ENCODE peak calls at places on chromosomes 3 and 15, in four cellular contexts. E is gastrocnemius medialis, L is AG04450, V is GM13977. Q is an unnamed sample.

GRCh38 chr3:132641837-132642538 is 17.6 kb downstream of the ACAD11 start:
- DNase-seq in E (no peak), L (no peak), V (peak; percentile 59), Q (peak; percentile 51)

GRCh38 chr3:156749244-156749643 is 74.9 kb downstream of the TIPARP start:
- DNase-seq in V (no peak), L (no peak), E (no peak), Q (no peak)

GRCh38 chr3:197183582-197183981 is 114.8 kb downstream of the DLG1 start:
- DNase-seq in V (no peak), L (no peak), E (no peak), Q (no peak)

GRCh38 chr15:70036585-70037343 is 61.0 kb downstream of the TLE3 start:
- DNase-seq in V (peak; percentile 75), L (no peak), E (no peak), Q (peak; percentile 96)

GRCh38 chr3:113441051-113441770 is at the start of gene CFAP44:
- DNase-seq in L (peak; percentile 7), V (no peak), E (peak; percentile 39), Q (peak; percentile 21)

GRCh38 chr15:33467816-33468163 is 157.0 kb downstream of the RYR3 start:
- DNase-seq in E (peak; percentile 69), V (no peak), L (no peak), Q (no peak)

GRCh38 chr3:134897391-134898131 is 102.5 kb downstream of the EPHB1 start:
- DNase-seq in E (no peak), L (no peak), V (no peak), Q (no peak)

GRCh38 chr15:68379759-68380290 is 52.1 kb downstream of the ITGA11 start:
- DNase-seq in V (no peak), L (peak; percentile 61), E (no peak), Q (no peak)

GRCh38 chr3:190849607-190850006 is 12.9 kb downstream of the GMNC start:
- DNase-seq in V (no peak), L (no peak), E (no peak), Q (no peak)

GRCh38 chr3:15520185-15520584 is 1.3 kb downstream of the COLQ start:
- DNase-seq in L (no peak), V (no peak), E (peak; percentile 75), Q (no peak)

DNA sequence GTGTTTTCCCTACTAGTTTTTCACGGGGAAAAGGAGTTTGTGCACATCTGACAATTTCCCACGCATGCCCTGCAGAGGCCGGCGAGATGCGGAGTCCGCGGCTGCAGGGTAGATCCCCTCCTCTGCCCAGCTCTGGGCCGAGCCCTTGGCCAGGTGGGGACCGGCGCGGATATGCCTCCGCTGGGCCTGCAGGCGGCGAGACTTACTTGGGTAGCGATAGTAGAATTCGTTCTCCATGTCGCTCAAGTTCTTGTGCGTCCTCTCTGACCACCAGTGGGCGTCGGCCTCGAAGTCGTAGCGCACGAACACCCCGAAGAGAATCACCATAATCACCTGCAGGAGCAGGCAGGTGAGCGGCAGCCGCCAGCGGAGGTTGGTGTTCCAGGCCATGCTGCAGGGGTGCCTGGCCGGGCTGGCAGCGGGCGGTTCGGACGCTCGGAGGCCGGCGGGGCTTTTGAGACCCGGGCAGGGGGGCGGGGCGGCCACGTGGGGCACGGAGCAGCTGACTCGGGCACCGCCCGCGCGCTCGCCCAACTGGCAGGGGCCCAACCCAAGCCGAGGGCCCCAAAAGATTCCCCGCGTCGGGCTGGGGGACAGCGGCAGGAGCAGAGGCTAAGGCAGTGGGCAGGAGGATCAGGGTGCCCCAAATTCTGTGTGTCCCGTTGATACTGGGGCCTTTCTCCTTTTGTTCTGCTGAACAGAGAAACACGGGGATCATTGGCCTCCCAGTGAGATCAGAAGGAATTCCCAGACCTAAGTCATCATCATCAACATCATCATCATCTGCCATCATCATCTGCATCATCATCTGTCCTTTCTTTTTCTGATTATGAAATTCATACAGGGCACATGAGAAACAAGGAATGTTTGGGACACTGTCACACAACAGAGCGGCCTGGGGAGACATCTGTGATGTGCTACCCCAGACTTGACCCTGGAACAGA is at the start of gene RHCG:
- DNase-seq in V (peak; percentile 58), L (no peak), E (no peak), Q (peak; percentile 61)
- TF ChIP-seq CTCF in V (peak; percentile 40), L (peak; percentile 27), E (no peak), Q (peak; percentile 31)

GRCh38 chr3:179373938-179374337 is 26.4 kb downstream of the MFN1 start:
- DNase-seq in L (no peak), E (no peak), V (no peak), Q (no peak)
- TF ChIP-seq CTCF in L (peak; percentile 4), E (no peak), V (no peak), Q (no peak)

GRCh38 chr15:48759921-48760320 is 50.9 kb downstream of the CEP152 start:
- DNase-seq in L (no peak), V (no peak), E (no peak), Q (no peak)

GRCh38 chr15:48766196-48766595 is 44.7 kb downstream of the CEP152 start:
- DNase-seq in E (no peak), L (no peak), V (no peak), Q (no peak)

GRCh38 chr15:48765007-48765406 is 45.9 kb downstream of the CEP152 start:
- DNase-seq in E (no peak), L (no peak), V (no peak), Q (no peak)

GRCh38 chr15:48757661-48758060 is 53.2 kb downstream of the CEP152 start:
- DNase-seq in E (no peak), V (no peak), L (no peak), Q (no peak)

DNA sequence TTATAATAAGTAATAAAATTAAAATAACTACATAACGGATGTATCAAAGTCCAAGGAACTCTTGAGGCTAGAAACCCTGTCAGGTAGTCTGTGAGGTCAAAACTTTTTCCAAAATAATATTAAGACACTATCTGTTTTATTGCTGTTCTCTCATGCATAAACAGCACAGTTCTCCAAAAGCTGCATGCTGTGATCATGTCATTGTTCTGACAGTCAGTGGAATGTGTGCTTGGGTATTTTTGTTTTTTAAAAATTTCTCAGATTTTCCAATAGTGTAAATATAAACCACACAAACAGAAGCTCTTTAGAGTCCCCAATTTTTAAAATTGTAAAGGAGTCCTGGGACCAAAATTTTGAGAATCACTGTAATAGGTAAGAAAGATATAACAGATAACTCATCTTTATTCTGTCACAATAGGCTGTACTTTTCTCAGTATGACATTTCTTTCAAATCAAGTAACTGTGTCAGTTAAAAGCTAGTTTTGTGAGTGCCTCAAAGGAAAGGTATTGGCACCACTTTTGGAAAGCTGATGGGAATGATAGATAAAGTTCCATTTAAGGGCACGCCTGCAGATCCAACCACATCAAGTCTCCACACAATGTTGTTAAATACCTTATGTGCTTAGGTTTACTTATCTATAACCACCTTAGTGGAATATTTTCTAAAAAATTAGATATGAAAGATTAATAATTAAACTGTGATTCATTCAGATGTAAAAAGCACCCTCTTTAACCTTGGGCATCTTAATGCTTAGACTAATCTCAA is 49.3 kb downstream of the CEP152 start:
- DNase-seq in E (no peak), V (no peak), L (no peak), Q (no peak)
- TF ChIP-seq CTCF in E (no peak), V (no peak), L (no peak), Q (no peak)

GRCh38 chr3:184771748-184772147 is 40.2 kb upstream of the VPS8 start:
- DNase-seq in L (no peak), V (no peak), E (no peak), Q (no peak)
- TF ChIP-seq CTCF in L (no peak), V (no peak), E (no peak), Q (no peak)

DNA sequence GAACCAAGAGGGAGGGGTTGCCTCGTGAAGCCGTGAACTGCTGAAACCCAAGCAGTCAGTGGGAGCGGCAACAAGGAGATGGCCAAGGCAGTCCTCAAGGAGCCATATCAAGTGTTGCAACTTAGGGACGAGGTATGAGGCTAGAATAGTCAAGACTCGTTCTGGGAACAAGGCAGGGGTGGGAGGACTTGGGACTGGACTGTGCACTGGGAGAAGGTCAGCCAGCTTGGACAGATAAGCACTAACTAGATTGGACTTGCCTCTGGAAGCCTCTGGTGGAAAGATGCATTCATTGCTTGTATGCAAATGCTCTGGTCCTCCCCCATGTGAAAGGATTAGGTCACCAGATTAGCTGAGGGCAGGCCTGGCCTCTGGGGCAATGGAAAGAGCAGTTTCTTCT is 123.3 kb upstream of the CTNNB1 start:
- DNase-seq in E (peak; percentile 28), L (no peak), V (no peak), Q (no peak)
- TF ChIP-seq CTCF in E (no peak), L (no peak), V (no peak), Q (no peak)

DNA sequence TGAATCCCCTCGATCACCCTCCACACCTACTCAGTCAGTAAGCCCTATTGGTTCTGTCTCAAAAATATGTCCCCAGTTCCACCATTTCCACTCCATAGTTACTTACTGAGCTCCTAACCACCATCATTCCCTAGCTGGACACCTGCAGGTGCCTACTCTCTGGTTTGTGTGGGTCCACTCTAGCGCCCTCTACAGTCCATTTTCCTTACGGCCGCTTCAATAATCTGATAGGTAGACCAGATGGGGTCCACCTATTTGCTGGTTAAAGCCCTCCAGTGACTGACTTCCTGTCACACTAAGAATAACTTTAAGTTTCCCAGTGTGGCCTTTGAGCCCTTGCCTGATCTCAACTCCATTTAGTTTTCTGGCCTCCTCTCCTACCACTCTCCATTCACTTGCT is 5.0 kb downstream of the GXYLT2 start:
- DNase-seq in E (no peak), L (no peak), V (no peak), Q (peak; percentile 35)
- TF ChIP-seq CTCF in E (no peak), L (peak; percentile 43), V (peak; percentile 38), Q (peak; percentile 33)

DNA sequence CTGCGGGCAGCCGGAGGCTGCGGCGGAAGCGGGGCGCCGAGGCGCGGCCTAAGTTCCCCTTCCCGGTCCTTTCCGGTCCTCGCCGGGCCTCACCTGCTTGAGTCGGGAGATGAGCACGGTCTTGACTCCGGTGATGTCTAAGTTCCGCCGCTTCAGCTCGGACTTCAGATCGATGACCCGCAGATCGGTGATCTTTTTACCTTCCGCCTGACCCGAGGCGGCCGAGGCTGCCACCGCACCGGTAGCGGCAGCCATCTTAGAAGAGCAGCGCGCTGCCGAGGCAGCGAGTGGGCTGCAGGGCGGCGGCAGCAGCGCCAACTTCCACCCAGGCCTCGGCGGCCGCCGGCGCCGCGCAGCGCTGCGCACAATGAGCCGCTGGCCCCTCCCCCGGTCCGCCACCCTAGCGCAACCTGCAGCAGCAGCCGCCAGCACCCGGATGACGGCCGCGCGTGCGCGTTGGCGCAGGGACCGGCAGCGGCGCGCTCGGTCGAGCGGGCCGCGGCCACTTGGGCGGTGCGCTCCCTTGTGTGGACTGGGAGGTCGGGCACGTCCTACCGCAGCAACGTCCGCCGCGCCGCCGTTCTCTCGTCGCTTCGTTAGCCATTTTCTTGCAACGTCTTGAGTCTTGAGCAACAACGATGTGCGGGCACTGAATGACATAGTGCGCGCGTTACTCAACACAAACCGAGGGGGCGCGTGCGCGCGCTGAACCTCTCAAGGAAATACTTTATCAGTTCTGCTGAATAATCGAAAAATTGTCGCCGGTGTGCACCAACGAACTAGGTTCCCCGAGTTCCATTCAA is at the start of gene SLTM:
- DNase-seq in L (peak; percentile 85), V (peak; percentile 96), E (peak; percentile 94), Q (peak; percentile 98)
- TF ChIP-seq CTCF in L (peak; percentile 34), V (no peak), E (peak; percentile 43), Q (no peak)

GRCh38 chr3:10322355-10322715 is 1.4 kb upstream of the SEC13 start:
- DNase-seq in V (no peak), E (no peak), L (no peak), Q (peak; percentile 37)
- TF ChIP-seq CTCF in V (peak; percentile 59), E (no peak), L (peak; percentile 28), Q (peak; percentile 50)

GRCh38 chr15:63891763-63892123 is 58.0 kb upstream of the HERC1 start:
- DNase-seq in V (no peak), L (no peak), E (peak; percentile 8), Q (peak; percentile 52)
- TF ChIP-seq CTCF in V (no peak), L (no peak), E (no peak), Q (no peak)

Q was measured in GM12865.